ENCODE peak calls at places on chromosomes 6 and 20, in seven cellular contexts. One of them, this sample, is unnamed.

GRCh38 chr20:57570145-57570850 is 9.4 kb downstream of the PCK1 start:
- DNase-seq in NCI-H1417 treated with DMSO at 0.1 percent for 48 hours: peak; percentile 93
- DNase-seq in heart right ventricle: no peak
- DNase-seq in activated T-cell treated with anti-CD3 and anti-CD28 coated beads, Interleukin-2, amount 50 U/mL, for 72 hours: no peak
- DNase-seq in NCI-H1092 treated with DMSO at 0.1 percent for 48 hours: no peak
- DNase-seq in lower lobe of right lung: no peak
- DNase-seq in activated effector memory CD4-positive, alpha-beta T cell treated with Interleukin-2 at 50 U/mL for 16 hours: no peak
- DNase-seq in this sample: no peak

GRCh38 chr6:72031471-72031870 is 145.1 kb downstream of the RIMS1 start:
- DNase-seq in NCI-H1092 treated with DMSO at 0.1 percent for 48 hours: no peak
- DNase-seq in heart right ventricle: no peak
- DNase-seq in activated T-cell treated with anti-CD3 and anti-CD28 coated beads, Interleukin-2, amount 50 U/mL, for 72 hours: no peak
- DNase-seq in activated effector memory CD4-positive, alpha-beta T cell treated with Interleukin-2 at 50 U/mL for 16 hours: no peak
- DNase-seq in lower lobe of right lung: no peak
- DNase-seq in NCI-H1417 treated with DMSO at 0.1 percent for 48 hours: no peak
- DNase-seq in this sample: no peak

GRCh38 chr20:51440589-51440988 is 101.9 kb downstream of the NFATC2 start:
- DNase-seq in lower lobe of right lung: no peak
- DNase-seq in NCI-H1417 treated with DMSO at 0.1 percent for 48 hours: no peak
- DNase-seq in NCI-H1092 treated with DMSO at 0.1 percent for 48 hours: no peak
- DNase-seq in activated T-cell treated with anti-CD3 and anti-CD28 coated beads, Interleukin-2, amount 50 U/mL, for 72 hours: no peak
- DNase-seq in activated effector memory CD4-positive, alpha-beta T cell treated with Interleukin-2 at 50 U/mL for 16 hours: no peak
- DNase-seq in heart right ventricle: no peak
- DNase-seq in this sample: no peak

GRCh38 chr20:53654932-53655674 is 61.5 kb upstream of the ZNF217 start:
- DNase-seq in NCI-H1092 treated with DMSO at 0.1 percent for 48 hours: no peak
- DNase-seq in activated T-cell treated with anti-CD3 and anti-CD28 coated beads, Interleukin-2, amount 50 U/mL, for 72 hours: no peak
- DNase-seq in NCI-H1417 treated with DMSO at 0.1 percent for 48 hours: no peak
- DNase-seq in activated effector memory CD4-positive, alpha-beta T cell treated with Interleukin-2 at 50 U/mL for 16 hours: no peak
- DNase-seq in lower lobe of right lung: no peak
- DNase-seq in heart right ventricle: no peak
- DNase-seq in this sample: peak; percentile 55

GRCh38 chr6:34834789-34835518 is 43.1 kb downstream of the BLTP3A start:
- DNase-seq in NCI-H1092 treated with DMSO at 0.1 percent for 48 hours: no peak
- DNase-seq in lower lobe of right lung: no peak
- DNase-seq in activated effector memory CD4-positive, alpha-beta T cell treated with Interleukin-2 at 50 U/mL for 16 hours: no peak
- DNase-seq in activated T-cell treated with anti-CD3 and anti-CD28 coated beads, Interleukin-2, amount 50 U/mL, for 72 hours: no peak
- DNase-seq in heart right ventricle: no peak
- DNase-seq in NCI-H1417 treated with DMSO at 0.1 percent for 48 hours: no peak
- DNase-seq in this sample: peak; percentile 70

GRCh38 chr20:20699144-20699543 is 13.3 kb downstream of the RALGAPA2 start:
- DNase-seq in NCI-H1092 treated with DMSO at 0.1 percent for 48 hours: peak; percentile 35
- DNase-seq in heart right ventricle: no peak
- DNase-seq in lower lobe of right lung: no peak
- DNase-seq in activated effector memory CD4-positive, alpha-beta T cell treated with Interleukin-2 at 50 U/mL for 16 hours: no peak
- DNase-seq in NCI-H1417 treated with DMSO at 0.1 percent for 48 hours: no peak
- DNase-seq in activated T-cell treated with anti-CD3 and anti-CD28 coated beads, Interleukin-2, amount 50 U/mL, for 72 hours: no peak
- DNase-seq in this sample: no peak

GRCh38 chr20:62159835-62160234 is 16.3 kb downstream of the SS18L1 start:
- DNase-seq in NCI-H1092 treated with DMSO at 0.1 percent for 48 hours: no peak
- DNase-seq in NCI-H1417 treated with DMSO at 0.1 percent for 48 hours: no peak
- DNase-seq in activated effector memory CD4-positive, alpha-beta T cell treated with Interleukin-2 at 50 U/mL for 16 hours: no peak
- DNase-seq in lower lobe of right lung: no peak
- DNase-seq in heart right ventricle: no peak
- DNase-seq in activated T-cell treated with anti-CD3 and anti-CD28 coated beads, Interleukin-2, amount 50 U/mL, for 72 hours: peak; percentile 82
- DNase-seq in this sample: no peak

GRCh38 chr20:36004045-36004444 is 35.7 kb downstream of the CNBD2 start:
- DNase-seq in NCI-H1417 treated with DMSO at 0.1 percent for 48 hours: no peak
- DNase-seq in heart right ventricle: no peak
- DNase-seq in NCI-H1092 treated with DMSO at 0.1 percent for 48 hours: no peak
- DNase-seq in activated effector memory CD4-positive, alpha-beta T cell treated with Interleukin-2 at 50 U/mL for 16 hours: no peak
- DNase-seq in activated T-cell treated with anti-CD3 and anti-CD28 coated beads, Interleukin-2, amount 50 U/mL, for 72 hours: no peak
- DNase-seq in lower lobe of right lung: no peak
- DNase-seq in this sample: no peak

GRCh38 chr6:129212081-129212480 is 329.1 kb downstream of the LAMA2 start:
- DNase-seq in lower lobe of right lung: no peak
- DNase-seq in heart right ventricle: no peak
- DNase-seq in activated T-cell treated with anti-CD3 and anti-CD28 coated beads, Interleukin-2, amount 50 U/mL, for 72 hours: no peak
- DNase-seq in activated effector memory CD4-positive, alpha-beta T cell treated with Interleukin-2 at 50 U/mL for 16 hours: no peak
- DNase-seq in NCI-H1417 treated with DMSO at 0.1 percent for 48 hours: no peak
- DNase-seq in NCI-H1092 treated with DMSO at 0.1 percent for 48 hours: no peak
- DNase-seq in this sample: peak; percentile 65

GRCh38 chr20:24634855-24635254 is 165.4 kb downstream of the SYNDIG1 start:
- DNase-seq in lower lobe of right lung: no peak
- DNase-seq in heart right ventricle: no peak
- DNase-seq in NCI-H1092 treated with DMSO at 0.1 percent for 48 hours: peak; percentile 20
- DNase-seq in activated T-cell treated with anti-CD3 and anti-CD28 coated beads, Interleukin-2, amount 50 U/mL, for 72 hours: no peak
- DNase-seq in activated effector memory CD4-positive, alpha-beta T cell treated with Interleukin-2 at 50 U/mL for 16 hours: no peak
- DNase-seq in NCI-H1417 treated with DMSO at 0.1 percent for 48 hours: no peak
- DNase-seq in this sample: peak; percentile 83

GRCh38 chr6:156778615-156779205 is 1.5 kb downstream of the ARID1B start:
- DNase-seq in activated T-cell treated with anti-CD3 and anti-CD28 coated beads, Interleukin-2, amount 50 U/mL, for 72 hours: peak; percentile 55
- DNase-seq in NCI-H1092 treated with DMSO at 0.1 percent for 48 hours: peak; percentile 51
- DNase-seq in activated effector memory CD4-positive, alpha-beta T cell treated with Interleukin-2 at 50 U/mL for 16 hours: peak; percentile 42
- DNase-seq in NCI-H1417 treated with DMSO at 0.1 percent for 48 hours: no peak
- DNase-seq in lower lobe of right lung: peak; percentile 71
- DNase-seq in heart right ventricle: peak; percentile 69
- DNase-seq in this sample: no peak

GRCh38 chr6:144582939-144583613 is 297.9 kb downstream of the UTRN start:
- DNase-seq in activated T-cell treated with anti-CD3 and anti-CD28 coated beads, Interleukin-2, amount 50 U/mL, for 72 hours: peak; percentile 59
- DNase-seq in NCI-H1417 treated with DMSO at 0.1 percent for 48 hours: no peak
- DNase-seq in activated effector memory CD4-positive, alpha-beta T cell treated with Interleukin-2 at 50 U/mL for 16 hours: peak; percentile 27
- DNase-seq in heart right ventricle: peak; percentile 44
- DNase-seq in NCI-H1092 treated with DMSO at 0.1 percent for 48 hours: peak; percentile 65
- DNase-seq in lower lobe of right lung: peak; percentile 55
- DNase-seq in this sample: no peak

GRCh38 chr20:50675671-50676376 is 15.5 kb downstream of the RIPOR3 start:
- DNase-seq in heart right ventricle: peak; percentile 41
- DNase-seq in NCI-H1417 treated with DMSO at 0.1 percent for 48 hours: no peak
- DNase-seq in lower lobe of right lung: no peak
- DNase-seq in NCI-H1092 treated with DMSO at 0.1 percent for 48 hours: no peak
- DNase-seq in activated T-cell treated with anti-CD3 and anti-CD28 coated beads, Interleukin-2, amount 50 U/mL, for 72 hours: no peak
- DNase-seq in activated effector memory CD4-positive, alpha-beta T cell treated with Interleukin-2 at 50 U/mL for 16 hours: no peak
- DNase-seq in this sample: no peak

GRCh38 chr20:1895674-1896496 is 678 bp downstream of the SIRPA start:
- DNase-seq in activated effector memory CD4-positive, alpha-beta T cell treated with Interleukin-2 at 50 U/mL for 16 hours: no peak
- DNase-seq in NCI-H1092 treated with DMSO at 0.1 percent for 48 hours: no peak
- DNase-seq in NCI-H1417 treated with DMSO at 0.1 percent for 48 hours: peak; percentile 12
- DNase-seq in activated T-cell treated with anti-CD3 and anti-CD28 coated beads, Interleukin-2, amount 50 U/mL, for 72 hours: no peak
- DNase-seq in lower lobe of right lung: peak; percentile 58
- DNase-seq in heart right ventricle: peak; percentile 29
- DNase-seq in this sample: no peak

GRCh38 chr6:80725156-80725930 is 618.9 kb downstream of the BCKDHB start:
- DNase-seq in heart right ventricle: no peak
- DNase-seq in NCI-H1417 treated with DMSO at 0.1 percent for 48 hours: no peak
- DNase-seq in activated T-cell treated with anti-CD3 and anti-CD28 coated beads, Interleukin-2, amount 50 U/mL, for 72 hours: no peak
- DNase-seq in NCI-H1092 treated with DMSO at 0.1 percent for 48 hours: no peak
- DNase-seq in activated effector memory CD4-positive, alpha-beta T cell treated with Interleukin-2 at 50 U/mL for 16 hours: no peak
- DNase-seq in lower lobe of right lung: no peak
- DNase-seq in this sample: no peak

GRCh38 chr6:136365781-136366354 is 76.2 kb upstream of the BCLAF1 start:
- DNase-seq in heart right ventricle: peak; percentile 47
- DNase-seq in NCI-H1092 treated with DMSO at 0.1 percent for 48 hours: peak; percentile 35
- DNase-seq in activated T-cell treated with anti-CD3 and anti-CD28 coated beads, Interleukin-2, amount 50 U/mL, for 72 hours: peak; percentile 10
- DNase-seq in activated effector memory CD4-positive, alpha-beta T cell treated with Interleukin-2 at 50 U/mL for 16 hours: peak; percentile 5
- DNase-seq in NCI-H1417 treated with DMSO at 0.1 percent for 48 hours: no peak
- DNase-seq in lower lobe of right lung: peak; percentile 76
- DNase-seq in this sample: no peak

GRCh38 chr6:36977470-36977941 is 8.5 kb downstream of the MTCH1 start:
- DNase-seq in activated T-cell treated with anti-CD3 and anti-CD28 coated beads, Interleukin-2, amount 50 U/mL, for 72 hours: no peak
- DNase-seq in NCI-H1417 treated with DMSO at 0.1 percent for 48 hours: no peak
- DNase-seq in activated effector memory CD4-positive, alpha-beta T cell treated with Interleukin-2 at 50 U/mL for 16 hours: no peak
- DNase-seq in NCI-H1092 treated with DMSO at 0.1 percent for 48 hours: no peak
- DNase-seq in heart right ventricle: no peak
- DNase-seq in lower lobe of right lung: no peak
- DNase-seq in this sample: no peak

GRCh38 chr20:44747166-44748004 is 1.7 kb downstream of the KCNK15 start:
- DNase-seq in activated T-cell treated with anti-CD3 and anti-CD28 coated beads, Interleukin-2, amount 50 U/mL, for 72 hours: peak; percentile 71
- DNase-seq in lower lobe of right lung: peak; percentile 84
- DNase-seq in NCI-H1417 treated with DMSO at 0.1 percent for 48 hours: peak; percentile 97
- DNase-seq in activated effector memory CD4-positive, alpha-beta T cell treated with Interleukin-2 at 50 U/mL for 16 hours: peak; percentile 18
- DNase-seq in heart right ventricle: peak; percentile 61
- DNase-seq in NCI-H1092 treated with DMSO at 0.1 percent for 48 hours: peak; percentile 97
- DNase-seq in this sample: peak; percentile 62

GRCh38 chr6:42099340-42100028 is 42.9 kb downstream of the C6orf132 start:
- DNase-seq in NCI-H1092 treated with DMSO at 0.1 percent for 48 hours: no peak
- DNase-seq in activated effector memory CD4-positive, alpha-beta T cell treated with Interleukin-2 at 50 U/mL for 16 hours: no peak
- DNase-seq in lower lobe of right lung: peak; percentile 85
- DNase-seq in activated T-cell treated with anti-CD3 and anti-CD28 coated beads, Interleukin-2, amount 50 U/mL, for 72 hours: peak; percentile 48
- DNase-seq in NCI-H1417 treated with DMSO at 0.1 percent for 48 hours: no peak
- DNase-seq in heart right ventricle: no peak
- DNase-seq in this sample: peak; percentile 70

GRCh38 chr20:62365814-62366369 is 1.2 kb downstream of the LAMA5 start:
- DNase-seq in NCI-H1092 treated with DMSO at 0.1 percent for 48 hours: no peak
- DNase-seq in NCI-H1417 treated with DMSO at 0.1 percent for 48 hours: no peak
- DNase-seq in heart right ventricle: no peak
- DNase-seq in lower lobe of right lung: peak; percentile 58
- DNase-seq in activated T-cell treated with anti-CD3 and anti-CD28 coated beads, Interleukin-2, amount 50 U/mL, for 72 hours: no peak
- DNase-seq in activated effector memory CD4-positive, alpha-beta T cell treated with Interleukin-2 at 50 U/mL for 16 hours: no peak
- DNase-seq in this sample: no peak

GRCh38 chr20:24718696-24719095 is 230.4 kb upstream of the CST7 start:
- DNase-seq in lower lobe of right lung: no peak
- DNase-seq in NCI-H1092 treated with DMSO at 0.1 percent for 48 hours: peak; percentile 46
- DNase-seq in activated effector memory CD4-positive, alpha-beta T cell treated with Interleukin-2 at 50 U/mL for 16 hours: no peak
- DNase-seq in heart right ventricle: no peak
- DNase-seq in NCI-H1417 treated with DMSO at 0.1 percent for 48 hours: no peak
- DNase-seq in activated T-cell treated with anti-CD3 and anti-CD28 coated beads, Interleukin-2, amount 50 U/mL, for 72 hours: no peak
- DNase-seq in this sample: no peak

GRCh38 chr20:3011752-3012151 is 31.7 kb upstream of the GNRH2 start:
- DNase-seq in NCI-H1417 treated with DMSO at 0.1 percent for 48 hours: no peak
- DNase-seq in NCI-H1092 treated with DMSO at 0.1 percent for 48 hours: no peak
- DNase-seq in lower lobe of right lung: no peak
- DNase-seq in activated effector memory CD4-positive, alpha-beta T cell treated with Interleukin-2 at 50 U/mL for 16 hours: no peak
- DNase-seq in activated T-cell treated with anti-CD3 and anti-CD28 coated beads, Interleukin-2, amount 50 U/mL, for 72 hours: peak; percentile 57
- DNase-seq in heart right ventricle: no peak
- DNase-seq in this sample: no peak

This sample was measured in fibroblast of villous mesenchyme.